ENCODE peak calls at places on chromosomes 12 and 14, in nine cellular contexts. One of them, this sample, is unnamed.

GRCh38 chr12:55957106-55957859 is 8.6 kb downstream of the PMEL start:
- DNase-seq in body of pancreas: peak
- DNase-seq in left ventricle myocardium inferior: no peak
- DNase-seq in AG04449: no peak
- DNase-seq in uterus: no peak
- DNase-seq in kidney epithelial cell: no peak
- DNase-seq in mucosa of descending colon: peak
- DNase-seq in prostate gland: no peak
- DNase-seq in cardiac muscle cell: no peak
- DNase-seq in this sample: no peak

GRCh38 chr12:3920378-3921141 is 47.4 kb upstream of the PARP11 start:
- DNase-seq in body of pancreas: no peak
- DNase-seq in left ventricle myocardium inferior: no peak
- DNase-seq in AG04449: no peak
- DNase-seq in uterus: no peak
- DNase-seq in kidney epithelial cell: no peak
- DNase-seq in mucosa of descending colon: peak
- DNase-seq in prostate gland: no peak
- DNase-seq in cardiac muscle cell: no peak
- DNase-seq in this sample: no peak

GRCh38 chr14:97641827-97642226 is 844.6 kb downstream of the VRK1 start:
- DNase-seq in body of pancreas: no peak
- DNase-seq in left ventricle myocardium inferior: no peak
- DNase-seq in AG04449: no peak
- DNase-seq in uterus: no peak
- DNase-seq in kidney epithelial cell: no peak
- DNase-seq in mucosa of descending colon: no peak
- DNase-seq in prostate gland: no peak
- DNase-seq in cardiac muscle cell: no peak
- DNase-seq in this sample: peak

GRCh38 chr12:32650508-32650907 is 28.6 kb upstream of the DNM1L start:
- DNase-seq in body of pancreas: no peak
- DNase-seq in left ventricle myocardium inferior: no peak
- DNase-seq in AG04449: no peak
- DNase-seq in uterus: no peak
- DNase-seq in kidney epithelial cell: no peak
- DNase-seq in mucosa of descending colon: no peak
- DNase-seq in prostate gland: no peak
- DNase-seq in cardiac muscle cell: no peak
- DNase-seq in this sample: no peak

GRCh38 chr12:104951759-104952509 is 6.2 kb downstream of the SLC41A2 start:
- DNase-seq in body of pancreas: no peak
- DNase-seq in left ventricle myocardium inferior: no peak
- DNase-seq in AG04449: no peak
- DNase-seq in uterus: no peak
- DNase-seq in kidney epithelial cell: no peak
- DNase-seq in mucosa of descending colon: no peak
- DNase-seq in prostate gland: no peak
- DNase-seq in cardiac muscle cell: peak
- DNase-seq in this sample: no peak

GRCh38 chr14:79911762-79912161 is 299.5 kb downstream of the DIO2 start:
- DNase-seq in body of pancreas: no peak
- DNase-seq in left ventricle myocardium inferior: no peak
- DNase-seq in AG04449: no peak
- DNase-seq in uterus: no peak
- DNase-seq in kidney epithelial cell: no peak
- DNase-seq in mucosa of descending colon: no peak
- DNase-seq in prostate gland: no peak
- DNase-seq in cardiac muscle cell: no peak
- DNase-seq in this sample: no peak

GRCh38 chr12:122282066-122282465 is 15.8 kb upstream of the VPS33A start:
- DNase-seq in body of pancreas: no peak
- DNase-seq in left ventricle myocardium inferior: no peak
- DNase-seq in AG04449: peak
- DNase-seq in uterus: no peak
- DNase-seq in kidney epithelial cell: no peak
- DNase-seq in mucosa of descending colon: no peak
- DNase-seq in prostate gland: no peak
- DNase-seq in cardiac muscle cell: peak
- DNase-seq in this sample: peak

GRCh38 chr12:104297477-104298113 is 5.9 kb upstream of the EID3 start:
- DNase-seq in body of pancreas: no peak
- DNase-seq in left ventricle myocardium inferior: no peak
- DNase-seq in AG04449: no peak
- DNase-seq in uterus: no peak
- DNase-seq in kidney epithelial cell: no peak
- DNase-seq in mucosa of descending colon: no peak
- DNase-seq in prostate gland: no peak
- DNase-seq in cardiac muscle cell: no peak
- DNase-seq in this sample: no peak

GRCh38 chr12:68374315-68374982 is 42.3 kb upstream of the MDM1 start:
- DNase-seq in body of pancreas: no peak
- DNase-seq in left ventricle myocardium inferior: no peak
- DNase-seq in AG04449: no peak
- DNase-seq in uterus: no peak
- DNase-seq in kidney epithelial cell: no peak
- DNase-seq in mucosa of descending colon: peak
- DNase-seq in prostate gland: no peak
- DNase-seq in cardiac muscle cell: no peak
- DNase-seq in this sample: no peak

GRCh38 chr14:32561520-32561919 is 232.4 kb downstream of the AKAP6 start:
- DNase-seq in body of pancreas: no peak
- DNase-seq in left ventricle myocardium inferior: no peak
- DNase-seq in AG04449: peak
- DNase-seq in uterus: no peak
- DNase-seq in kidney epithelial cell: no peak
- DNase-seq in mucosa of descending colon: no peak
- DNase-seq in prostate gland: no peak
- DNase-seq in cardiac muscle cell: peak
- DNase-seq in this sample: peak

GRCh38 chr12:53937099-53937498 is 1.5 kb upstream of the HOXC13 start:
- DNase-seq in body of pancreas: no peak
- DNase-seq in left ventricle myocardium inferior: no peak
- DNase-seq in AG04449: no peak
- DNase-seq in uterus: no peak
- DNase-seq in kidney epithelial cell: no peak
- DNase-seq in mucosa of descending colon: no peak
- DNase-seq in prostate gland: no peak
- DNase-seq in cardiac muscle cell: no peak
- DNase-seq in this sample: no peak

GRCh38 chr12:13094349-13094748 is 9.1 kb downstream of the GSG1 start:
- DNase-seq in body of pancreas: no peak
- DNase-seq in left ventricle myocardium inferior: no peak
- DNase-seq in AG04449: no peak
- DNase-seq in uterus: no peak
- DNase-seq in kidney epithelial cell: no peak
- DNase-seq in mucosa of descending colon: no peak
- DNase-seq in prostate gland: no peak
- DNase-seq in cardiac muscle cell: peak
- DNase-seq in this sample: peak

GRCh38 chr12:102883204-102883799 is 33.7 kb downstream of the PAH start:
- DNase-seq in body of pancreas: peak
- DNase-seq in left ventricle myocardium inferior: peak
- DNase-seq in AG04449: no peak
- DNase-seq in uterus: peak
- DNase-seq in kidney epithelial cell: no peak
- DNase-seq in mucosa of descending colon: peak
- DNase-seq in prostate gland: peak
- DNase-seq in cardiac muscle cell: peak
- DNase-seq in this sample: peak

GRCh38 chr14:66119805-66120204 is 366.4 kb upstream of the CCDC196 start:
- DNase-seq in body of pancreas: no peak
- DNase-seq in left ventricle myocardium inferior: no peak
- DNase-seq in AG04449: no peak
- DNase-seq in uterus: no peak
- DNase-seq in kidney epithelial cell: no peak
- DNase-seq in mucosa of descending colon: no peak
- DNase-seq in prostate gland: no peak
- DNase-seq in cardiac muscle cell: no peak
- DNase-seq in this sample: no peak

GRCh38 chr12:103505371-103506236 is 9.8 kb upstream of the C12orf42 start:
- DNase-seq in body of pancreas: no peak
- DNase-seq in left ventricle myocardium inferior: no peak
- DNase-seq in AG04449: no peak
- DNase-seq in uterus: no peak
- DNase-seq in kidney epithelial cell: peak
- DNase-seq in mucosa of descending colon: no peak
- DNase-seq in prostate gland: no peak
- DNase-seq in cardiac muscle cell: no peak
- DNase-seq in this sample: no peak

GRCh38 chr14:103889313-103890051 is 38.8 kb upstream of the TDRD9 start:
- DNase-seq in body of pancreas: peak
- DNase-seq in left ventricle myocardium inferior: peak
- DNase-seq in AG04449: no peak
- DNase-seq in uterus: no peak
- DNase-seq in kidney epithelial cell: no peak
- DNase-seq in mucosa of descending colon: peak
- DNase-seq in prostate gland: no peak
- DNase-seq in cardiac muscle cell: peak
- DNase-seq in this sample: peak

GRCh38 chr14:96502621-96503251 is 554 bp downstream of the PAPOLA start:
- DNase-seq in body of pancreas: peak
- DNase-seq in left ventricle myocardium inferior: peak
- DNase-seq in AG04449: no peak
- DNase-seq in uterus: no peak
- DNase-seq in kidney epithelial cell: no peak
- DNase-seq in mucosa of descending colon: peak
- DNase-seq in prostate gland: peak
- DNase-seq in cardiac muscle cell: peak
- DNase-seq in this sample: peak

GRCh38 chr12:56836800-56837663 is 73.9 kb downstream of the HSD17B6 start:
- DNase-seq in body of pancreas: peak
- DNase-seq in left ventricle myocardium inferior: no peak
- DNase-seq in AG04449: peak
- DNase-seq in uterus: no peak
- DNase-seq in kidney epithelial cell: no peak
- DNase-seq in mucosa of descending colon: no peak
- DNase-seq in prostate gland: no peak
- DNase-seq in cardiac muscle cell: peak
- DNase-seq in this sample: peak

GRCh38 chr12:131261906-131262305 is 308.2 kb downstream of the ADGRD1 start:
- DNase-seq in body of pancreas: no peak
- DNase-seq in left ventricle myocardium inferior: no peak
- DNase-seq in AG04449: no peak
- DNase-seq in uterus: no peak
- DNase-seq in kidney epithelial cell: no peak
- DNase-seq in mucosa of descending colon: no peak
- DNase-seq in prostate gland: no peak
- DNase-seq in cardiac muscle cell: no peak
- DNase-seq in this sample: no peak

GRCh38 chr12:3207858-3208257 is 130.7 kb downstream of the TSPAN9 start:
- DNase-seq in body of pancreas: no peak
- DNase-seq in left ventricle myocardium inferior: no peak
- DNase-seq in AG04449: no peak
- DNase-seq in uterus: no peak
- DNase-seq in kidney epithelial cell: no peak
- DNase-seq in mucosa of descending colon: no peak
- DNase-seq in prostate gland: no peak
- DNase-seq in cardiac muscle cell: no peak
- DNase-seq in this sample: no peak

DNA sequence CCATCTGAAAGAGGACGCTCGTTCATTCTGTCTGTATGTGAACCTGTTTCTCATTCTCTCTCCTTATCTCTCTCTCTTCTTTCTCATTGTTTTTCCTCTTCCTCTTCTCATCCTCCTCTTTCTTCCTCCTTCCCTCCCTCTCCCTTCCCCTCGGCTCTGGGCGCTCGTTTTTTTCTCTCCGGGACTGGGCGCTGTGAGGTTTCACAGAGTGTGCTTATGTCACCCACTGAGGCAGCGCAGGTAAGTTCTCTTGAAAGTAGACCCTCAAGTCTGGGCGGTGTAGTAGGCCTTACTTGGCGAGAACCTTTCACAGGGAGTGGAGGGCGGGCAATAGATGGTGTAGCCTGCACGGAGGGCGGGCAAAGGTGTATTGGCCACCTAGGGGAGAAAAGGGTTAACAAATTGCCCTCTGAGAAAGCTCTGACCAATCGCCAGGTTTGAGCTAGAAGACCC is 4.5 kb upstream of the SIX1 start:
- DNase-seq in body of pancreas: no peak
- DNase-seq in left ventricle myocardium inferior: no peak
- DNase-seq in AG04449: no peak
- DNase-seq in uterus: no peak
- DNase-seq in kidney epithelial cell: no peak
- DNase-seq in mucosa of descending colon: no peak
- DNase-seq in prostate gland: no peak
- DNase-seq in cardiac muscle cell: no peak
- DNase-seq in this sample: no peak
- H3K4me3 ChIP-seq in body of pancreas: no peak
- H3K4me3 ChIP-seq in left ventricle myocardium inferior: no peak
- H3K4me3 ChIP-seq in AG04449: peak
- H3K4me3 ChIP-seq in uterus: no peak
- H3K4me3 ChIP-seq in kidney epithelial cell: no peak
- H3K4me3 ChIP-seq in mucosa of descending colon: no peak
- H3K4me3 ChIP-seq in prostate gland: no peak
- H3K4me3 ChIP-seq in cardiac muscle cell: no peak
- H3K4me3 ChIP-seq in this sample: no peak

DNA sequence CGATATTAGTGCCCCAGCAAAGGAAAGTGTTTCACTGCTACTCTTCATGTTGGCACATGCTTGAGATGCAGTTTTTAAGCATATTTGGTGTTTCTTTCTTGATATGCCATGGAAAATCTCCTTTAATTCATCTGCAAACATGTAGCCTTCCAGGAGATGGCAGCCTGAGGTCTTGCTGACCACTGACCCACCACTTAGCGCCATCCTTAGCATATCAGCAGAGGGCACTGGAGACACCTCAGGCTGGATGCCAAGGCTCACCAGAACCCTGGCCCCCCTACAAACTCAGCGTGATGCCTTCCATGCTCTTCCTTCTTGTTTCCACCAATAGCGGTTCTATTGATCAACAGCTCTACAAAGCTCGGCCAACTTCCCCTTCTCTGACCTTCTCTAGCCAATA is 209.9 kb downstream of the SLC15A4 start:
- DNase-seq in body of pancreas: no peak
- DNase-seq in left ventricle myocardium inferior: no peak
- DNase-seq in AG04449: no peak
- DNase-seq in uterus: no peak
- DNase-seq in kidney epithelial cell: no peak
- DNase-seq in mucosa of descending colon: no peak
- DNase-seq in prostate gland: no peak
- DNase-seq in cardiac muscle cell: no peak
- DNase-seq in this sample: no peak
- TF ChIP-seq CTCF in body of pancreas: no peak
- TF ChIP-seq CTCF in left ventricle myocardium inferior: no peak
- TF ChIP-seq CTCF in AG04449: no peak
- TF ChIP-seq CTCF in uterus: no peak
- TF ChIP-seq CTCF in kidney epithelial cell: no peak
- TF ChIP-seq CTCF in mucosa of descending colon: no peak
- TF ChIP-seq CTCF in prostate gland: no peak
- TF ChIP-seq CTCF in cardiac muscle cell: no peak
- TF ChIP-seq CTCF in this sample: no peak

GRCh38 chr14:99718811-99719192 is 34.7 kb downstream of the CYP46A1 start:
- DNase-seq in body of pancreas: no peak
- DNase-seq in left ventricle myocardium inferior: no peak
- DNase-seq in AG04449: no peak
- DNase-seq in uterus: no peak
- DNase-seq in kidney epithelial cell: no peak
- DNase-seq in mucosa of descending colon: no peak
- DNase-seq in prostate gland: no peak
- DNase-seq in cardiac muscle cell: no peak
- DNase-seq in this sample: no peak
- H3K4me3 ChIP-seq in body of pancreas: no peak
- H3K4me3 ChIP-seq in left ventricle myocardium inferior: no peak
- H3K4me3 ChIP-seq in AG04449: no peak
- H3K4me3 ChIP-seq in uterus: no peak
- H3K4me3 ChIP-seq in kidney epithelial cell: no peak
- H3K4me3 ChIP-seq in mucosa of descending colon: no peak
- H3K4me3 ChIP-seq in prostate gland: no peak
- H3K4me3 ChIP-seq in cardiac muscle cell: no peak
- H3K4me3 ChIP-seq in this sample: no peak

GRCh38 chr14:78904094-78904493 is 733.9 kb downstream of the NRXN3 start:
- DNase-seq in body of pancreas: no peak
- DNase-seq in left ventricle myocardium inferior: no peak
- DNase-seq in AG04449: no peak
- DNase-seq in uterus: no peak
- DNase-seq in kidney epithelial cell: no peak
- DNase-seq in mucosa of descending colon: no peak
- DNase-seq in prostate gland: no peak
- DNase-seq in cardiac muscle cell: no peak
- DNase-seq in this sample: no peak
- TF ChIP-seq CTCF in body of pancreas: no peak
- TF ChIP-seq CTCF in left ventricle myocardium inferior: no peak
- TF ChIP-seq CTCF in AG04449: no peak
- TF ChIP-seq CTCF in uterus: no peak
- TF ChIP-seq CTCF in kidney epithelial cell: no peak
- TF ChIP-seq CTCF in mucosa of descending colon: no peak
- TF ChIP-seq CTCF in prostate gland: no peak
- TF ChIP-seq CTCF in cardiac muscle cell: no peak
- TF ChIP-seq CTCF in this sample: no peak

This sample was measured in AG10803.